ENCODE peak calls at places on chromosomes 1 and 21, in ten cellular contexts. One of them, this sample, is unnamed.

GRCh38 chr1:186079084-186079684 is 295.9 kb downstream of the TPR start:
- DNase-seq in upper lobe of left lung: no peak
- DNase-seq in mammary epithelial cell: no peak
- DNase-seq in brain microvascular endothelial cell: no peak
- DNase-seq in neural progenitor cell: peak; percentile 13
- DNase-seq in A549: no peak
- DNase-seq in body of pancreas: no peak
- DNase-seq in psoas muscle: no peak
- DNase-seq in foreskin keratinocyte: peak; percentile 54
- DNase-seq in colonic mucosa: no peak
- DNase-seq in this sample: no peak

GRCh38 chr1:207309775-207310273 is 11.7 kb upstream of the CD55 start:
- DNase-seq in upper lobe of left lung: peak; percentile 53
- DNase-seq in mammary epithelial cell: peak; percentile 75
- DNase-seq in brain microvascular endothelial cell: peak; percentile 85
- DNase-seq in neural progenitor cell: no peak
- DNase-seq in A549: peak; percentile 74
- DNase-seq in body of pancreas: peak; percentile 22
- DNase-seq in psoas muscle: peak; percentile 24
- DNase-seq in foreskin keratinocyte: peak; percentile 87
- DNase-seq in colonic mucosa: no peak
- DNase-seq in this sample: peak; percentile 87

GRCh38 chr21:14383596-14384210 is 757 bp upstream of the HSPA13 start:
- DNase-seq in upper lobe of left lung: no peak
- DNase-seq in mammary epithelial cell: no peak
- DNase-seq in brain microvascular endothelial cell: peak; percentile 1
- DNase-seq in neural progenitor cell: no peak
- DNase-seq in A549: peak; percentile 16
- DNase-seq in body of pancreas: no peak
- DNase-seq in psoas muscle: no peak
- DNase-seq in foreskin keratinocyte: no peak
- DNase-seq in colonic mucosa: no peak
- DNase-seq in this sample: no peak

GRCh38 chr1:36913523-36914060 is 120.7 kb downstream of the GRIK3 start:
- DNase-seq in upper lobe of left lung: no peak
- DNase-seq in mammary epithelial cell: no peak
- DNase-seq in brain microvascular endothelial cell: no peak
- DNase-seq in neural progenitor cell: peak; percentile 58
- DNase-seq in A549: no peak
- DNase-seq in body of pancreas: no peak
- DNase-seq in psoas muscle: no peak
- DNase-seq in foreskin keratinocyte: no peak
- DNase-seq in colonic mucosa: no peak
- DNase-seq in this sample: no peak

GRCh38 chr1:181469829-181470228 is 13.5 kb upstream of the CACNA1E start:
- DNase-seq in upper lobe of left lung: no peak
- DNase-seq in mammary epithelial cell: peak; percentile 86
- DNase-seq in brain microvascular endothelial cell: peak; percentile 67
- DNase-seq in neural progenitor cell: no peak
- DNase-seq in A549: peak; percentile 64
- DNase-seq in body of pancreas: no peak
- DNase-seq in psoas muscle: no peak
- DNase-seq in foreskin keratinocyte: peak; percentile 94
- DNase-seq in colonic mucosa: no peak
- DNase-seq in this sample: peak; percentile 88

GRCh38 chr1:3746389-3746783 is 5.9 kb upstream of the CCDC27 start:
- DNase-seq in upper lobe of left lung: no peak
- DNase-seq in mammary epithelial cell: no peak
- DNase-seq in brain microvascular endothelial cell: no peak
- DNase-seq in neural progenitor cell: peak; percentile 56
- DNase-seq in A549: no peak
- DNase-seq in body of pancreas: no peak
- DNase-seq in psoas muscle: no peak
- DNase-seq in foreskin keratinocyte: no peak
- DNase-seq in colonic mucosa: no peak
- DNase-seq in this sample: no peak

GRCh38 chr1:70382682-70383081 is 28.2 kb upstream of the ANKRD13C start:
- DNase-seq in upper lobe of left lung: no peak
- DNase-seq in mammary epithelial cell: no peak
- DNase-seq in brain microvascular endothelial cell: no peak
- DNase-seq in neural progenitor cell: no peak
- DNase-seq in A549: no peak
- DNase-seq in body of pancreas: no peak
- DNase-seq in psoas muscle: no peak
- DNase-seq in foreskin keratinocyte: no peak
- DNase-seq in colonic mucosa: no peak
- DNase-seq in this sample: no peak

GRCh38 chr1:26317612-26318337 is at the start of gene CD52:
- DNase-seq in upper lobe of left lung: no peak
- DNase-seq in mammary epithelial cell: no peak
- DNase-seq in brain microvascular endothelial cell: no peak
- DNase-seq in neural progenitor cell: peak; percentile 63
- DNase-seq in A549: no peak
- DNase-seq in body of pancreas: no peak
- DNase-seq in psoas muscle: no peak
- DNase-seq in foreskin keratinocyte: no peak
- DNase-seq in colonic mucosa: no peak
- DNase-seq in this sample: no peak

GRCh38 chr1:27192039-27192529 is 37.2 kb upstream of the SLC9A1 start:
- DNase-seq in upper lobe of left lung: peak; percentile 25
- DNase-seq in mammary epithelial cell: peak; percentile 41
- DNase-seq in brain microvascular endothelial cell: no peak
- DNase-seq in neural progenitor cell: no peak
- DNase-seq in A549: peak; percentile 88
- DNase-seq in body of pancreas: no peak
- DNase-seq in psoas muscle: no peak
- DNase-seq in foreskin keratinocyte: peak; percentile 4
- DNase-seq in colonic mucosa: peak; percentile 80
- DNase-seq in this sample: peak; percentile 75

GRCh38 chr1:28507247-28507645 is 1.4 kb downstream of the RCC1 start:
- DNase-seq in upper lobe of left lung: no peak
- DNase-seq in mammary epithelial cell: no peak
- DNase-seq in brain microvascular endothelial cell: no peak
- DNase-seq in neural progenitor cell: peak; percentile 35
- DNase-seq in A549: no peak
- DNase-seq in body of pancreas: no peak
- DNase-seq in psoas muscle: no peak
- DNase-seq in foreskin keratinocyte: peak; percentile 32
- DNase-seq in colonic mucosa: peak; percentile 26
- DNase-seq in this sample: no peak

GRCh38 chr1:47651311-47652089 is 213.7 kb downstream of the FOXD2 start:
- DNase-seq in upper lobe of left lung: peak; percentile 11
- DNase-seq in mammary epithelial cell: no peak
- DNase-seq in brain microvascular endothelial cell: no peak
- DNase-seq in neural progenitor cell: no peak
- DNase-seq in A549: no peak
- DNase-seq in body of pancreas: no peak
- DNase-seq in psoas muscle: no peak
- DNase-seq in foreskin keratinocyte: no peak
- DNase-seq in colonic mucosa: peak; percentile 71
- DNase-seq in this sample: no peak

GRCh38 chr1:3923378-3924185 is 23.5 kb upstream of the C1orf174 start:
- DNase-seq in upper lobe of left lung: no peak
- DNase-seq in mammary epithelial cell: no peak
- DNase-seq in brain microvascular endothelial cell: no peak
- DNase-seq in neural progenitor cell: no peak
- DNase-seq in A549: no peak
- DNase-seq in body of pancreas: no peak
- DNase-seq in psoas muscle: no peak
- DNase-seq in foreskin keratinocyte: no peak
- DNase-seq in colonic mucosa: no peak
- DNase-seq in this sample: no peak

GRCh38 chr1:158153179-158153578 is 27.5 kb upstream of the CD1D start:
- DNase-seq in upper lobe of left lung: no peak
- DNase-seq in mammary epithelial cell: peak; percentile 34
- DNase-seq in brain microvascular endothelial cell: no peak
- DNase-seq in neural progenitor cell: no peak
- DNase-seq in A549: no peak
- DNase-seq in body of pancreas: no peak
- DNase-seq in psoas muscle: no peak
- DNase-seq in foreskin keratinocyte: peak; percentile 56
- DNase-seq in colonic mucosa: no peak
- DNase-seq in this sample: no peak

GRCh38 chr1:109760581-109761226 is 3.0 kb downstream of the EPS8L3 start:
- DNase-seq in upper lobe of left lung: peak; percentile 12
- DNase-seq in mammary epithelial cell: no peak
- DNase-seq in brain microvascular endothelial cell: no peak
- DNase-seq in neural progenitor cell: no peak
- DNase-seq in A549: no peak
- DNase-seq in body of pancreas: peak; percentile 7
- DNase-seq in psoas muscle: no peak
- DNase-seq in foreskin keratinocyte: no peak
- DNase-seq in colonic mucosa: peak; percentile 14
- DNase-seq in this sample: no peak

GRCh38 chr1:234970731-234971476 is 157.7 kb downstream of the TOMM20 start:
- DNase-seq in upper lobe of left lung: peak; percentile 76
- DNase-seq in mammary epithelial cell: peak; percentile 80
- DNase-seq in brain microvascular endothelial cell: peak; percentile 97
- DNase-seq in neural progenitor cell: peak; percentile 78
- DNase-seq in A549: no peak
- DNase-seq in body of pancreas: peak; percentile 67
- DNase-seq in psoas muscle: peak; percentile 86
- DNase-seq in foreskin keratinocyte: peak; percentile 84
- DNase-seq in colonic mucosa: peak; percentile 70
- DNase-seq in this sample: no peak
- TF ChIP-seq CTCF in upper lobe of left lung: no peak
- TF ChIP-seq CTCF in mammary epithelial cell: no peak
- TF ChIP-seq CTCF in brain microvascular endothelial cell: peak; percentile 5
- TF ChIP-seq CTCF in neural progenitor cell: no peak
- TF ChIP-seq CTCF in A549: no peak
- TF ChIP-seq CTCF in body of pancreas: no peak
- TF ChIP-seq CTCF in psoas muscle: no peak
- TF ChIP-seq CTCF in foreskin keratinocyte: no peak
- TF ChIP-seq CTCF in colonic mucosa: no peak
- TF ChIP-seq CTCF in this sample: no peak

GRCh38 chr1:21318714-21319159 is 28.5 kb upstream of the ECE1 start:
- DNase-seq in upper lobe of left lung: peak; percentile 66
- DNase-seq in mammary epithelial cell: no peak
- DNase-seq in brain microvascular endothelial cell: peak; percentile 94
- DNase-seq in neural progenitor cell: no peak
- DNase-seq in A549: no peak
- DNase-seq in body of pancreas: peak; percentile 87
- DNase-seq in psoas muscle: peak; percentile 91
- DNase-seq in foreskin keratinocyte: no peak
- DNase-seq in colonic mucosa: peak; percentile 71
- DNase-seq in this sample: no peak
- H3K27ac ChIP-seq in upper lobe of left lung: peak overlapping the region; percentile 74
- H3K27ac ChIP-seq in mammary epithelial cell: no peak overlapping the region
- H3K27ac ChIP-seq in brain microvascular endothelial cell: peak overlapping the region; percentile 88
- H3K27ac ChIP-seq in neural progenitor cell: no peak overlapping the region
- H3K27ac ChIP-seq in A549: peak overlapping the region; percentile 94
- H3K27ac ChIP-seq in body of pancreas: peak overlapping the region; percentile 88
- H3K27ac ChIP-seq in psoas muscle: peak overlapping the region; percentile 72
- H3K27ac ChIP-seq in foreskin keratinocyte: no peak overlapping the region
- H3K27ac ChIP-seq in colonic mucosa: peak overlapping the region; percentile 57
- H3K27ac ChIP-seq in this sample: peak overlapping the region; percentile 44

DNA sequence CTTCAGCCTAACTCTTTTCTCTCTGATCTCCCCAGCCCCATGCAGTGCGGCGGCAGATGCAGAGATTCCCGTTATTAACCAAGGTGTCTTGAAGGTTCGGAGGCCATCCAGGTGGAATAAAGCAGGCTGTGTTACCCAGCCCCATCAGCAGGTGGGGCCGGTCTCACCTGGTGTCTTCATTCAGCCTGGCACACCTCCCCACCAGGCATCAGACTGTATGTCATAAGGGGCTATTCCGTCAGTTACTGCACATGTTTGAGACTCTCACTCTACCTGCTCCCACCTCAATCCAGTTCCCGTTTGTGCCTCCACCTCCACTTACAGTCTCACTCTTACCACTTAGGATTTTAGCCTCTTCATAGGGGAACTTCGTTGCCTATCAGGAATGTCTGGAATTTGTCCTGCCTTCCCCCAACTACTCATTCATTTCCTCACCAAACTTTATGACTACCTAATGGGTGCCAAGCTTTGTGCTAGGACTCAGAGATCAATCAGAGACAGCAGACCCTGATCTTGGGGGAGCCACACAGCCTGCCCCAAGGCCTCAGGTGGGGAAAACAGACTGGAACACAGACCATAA is 170.2 kb downstream of the PLPP3 start:
- DNase-seq in upper lobe of left lung: peak; percentile 78
- DNase-seq in mammary epithelial cell: peak; percentile 27
- DNase-seq in brain microvascular endothelial cell: no peak
- DNase-seq in neural progenitor cell: no peak
- DNase-seq in A549: no peak
- DNase-seq in body of pancreas: peak; percentile 76
- DNase-seq in psoas muscle: peak; percentile 13
- DNase-seq in foreskin keratinocyte: peak; percentile 58
- DNase-seq in colonic mucosa: peak; percentile 70
- DNase-seq in this sample: peak; percentile 36
- TF ChIP-seq CTCF in upper lobe of left lung: no peak
- TF ChIP-seq CTCF in mammary epithelial cell: peak; percentile 83
- TF ChIP-seq CTCF in brain microvascular endothelial cell: peak; percentile 37
- TF ChIP-seq CTCF in neural progenitor cell: peak; percentile 30
- TF ChIP-seq CTCF in A549: peak; percentile 7
- TF ChIP-seq CTCF in body of pancreas: peak; percentile 41
- TF ChIP-seq CTCF in psoas muscle: peak; percentile 51
- TF ChIP-seq CTCF in foreskin keratinocyte: peak; percentile 63
- TF ChIP-seq CTCF in colonic mucosa: peak; percentile 59
- TF ChIP-seq CTCF in this sample: no peak

GRCh38 chr1:106889054-106889453 is 167.4 kb upstream of the PRMT6 start:
- DNase-seq in upper lobe of left lung: no peak
- DNase-seq in mammary epithelial cell: no peak
- DNase-seq in brain microvascular endothelial cell: no peak
- DNase-seq in neural progenitor cell: peak; percentile 41
- DNase-seq in A549: no peak
- DNase-seq in body of pancreas: no peak
- DNase-seq in psoas muscle: no peak
- DNase-seq in foreskin keratinocyte: no peak
- DNase-seq in colonic mucosa: no peak
- DNase-seq in this sample: no peak

GRCh38 chr1:106879538-106879937 is 176.9 kb upstream of the PRMT6 start:
- DNase-seq in upper lobe of left lung: peak; percentile 82
- DNase-seq in mammary epithelial cell: no peak
- DNase-seq in brain microvascular endothelial cell: no peak
- DNase-seq in neural progenitor cell: peak; percentile 6
- DNase-seq in A549: no peak
- DNase-seq in body of pancreas: peak; percentile 22
- DNase-seq in psoas muscle: peak; percentile 19
- DNase-seq in foreskin keratinocyte: peak; percentile 15
- DNase-seq in colonic mucosa: peak; percentile 60
- DNase-seq in this sample: no peak

GRCh38 chr1:106880226-106880625 is 176.2 kb upstream of the PRMT6 start:
- DNase-seq in upper lobe of left lung: peak; percentile 22
- DNase-seq in mammary epithelial cell: no peak
- DNase-seq in brain microvascular endothelial cell: no peak
- DNase-seq in neural progenitor cell: no peak
- DNase-seq in A549: no peak
- DNase-seq in body of pancreas: no peak
- DNase-seq in psoas muscle: no peak
- DNase-seq in foreskin keratinocyte: no peak
- DNase-seq in colonic mucosa: no peak
- DNase-seq in this sample: no peak

DNA sequence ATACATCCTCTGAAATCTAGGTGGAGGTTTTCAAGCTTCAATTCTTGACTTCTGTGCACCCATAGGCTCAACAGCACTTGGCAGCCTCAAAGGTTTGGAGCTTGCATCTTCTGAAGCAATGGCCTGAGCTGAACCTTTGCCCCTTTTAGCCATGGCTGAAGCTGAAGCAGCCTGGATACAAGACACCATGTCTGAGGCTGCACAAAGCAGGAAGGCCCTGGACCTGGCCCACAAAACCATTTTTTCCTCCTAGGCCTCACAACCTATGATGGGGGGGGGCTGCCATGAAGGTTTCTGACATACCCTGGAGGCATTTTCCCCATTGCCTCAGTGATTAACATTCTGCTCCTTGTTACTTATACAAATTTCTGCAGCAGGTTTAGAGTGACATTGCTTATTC is 173.3 kb upstream of the PRMT6 start:
- DNase-seq in upper lobe of left lung: no peak
- DNase-seq in mammary epithelial cell: no peak
- DNase-seq in brain microvascular endothelial cell: no peak
- DNase-seq in neural progenitor cell: no peak
- DNase-seq in A549: no peak
- DNase-seq in body of pancreas: no peak
- DNase-seq in psoas muscle: no peak
- DNase-seq in foreskin keratinocyte: no peak
- DNase-seq in colonic mucosa: no peak
- DNase-seq in this sample: no peak
- H3K27ac ChIP-seq in upper lobe of left lung: no peak overlapping the region
- H3K27ac ChIP-seq in mammary epithelial cell: no peak overlapping the region
- H3K27ac ChIP-seq in brain microvascular endothelial cell: no peak overlapping the region
- H3K27ac ChIP-seq in neural progenitor cell: no peak overlapping the region
- H3K27ac ChIP-seq in A549: no peak overlapping the region
- H3K27ac ChIP-seq in body of pancreas: no peak overlapping the region
- H3K27ac ChIP-seq in psoas muscle: no peak overlapping the region
- H3K27ac ChIP-seq in foreskin keratinocyte: no peak overlapping the region
- H3K27ac ChIP-seq in colonic mucosa: no peak overlapping the region
- H3K27ac ChIP-seq in this sample: no peak overlapping the region